ENCODE peak calls at places on chromosomes 16 and 17, in eight cellular contexts. H is stomach, U is endothelial cell of umbilical vein, I is mesenchymal stem cell, E is body of pancreas, S is neural progenitor cell, X is prostate gland, J is neuronal stem cell. V is an unnamed sample. For H3K4me1, the result is how much of the 10 kb centered on the place peaks cover.

GRCh38 chr16:12518238-12519004 is 285.3 kb downstream of the CPPED1 start:
- DNase-seq in H (no peak), U (no peak), I (no peak), E (no peak), S (no peak), X (no peak), J (no peak), V (no peak)

GRCh38 chr16:89314858-89315257 is 97.4 kb downstream of the ZNF778 start:
- DNase-seq in H (no peak), U (no peak), I (no peak), E (no peak), S (no peak), X (no peak), J (no peak), V (no peak)

GRCh38 chr17:17125136-17126084 is 80.7 kb downstream of the PLD6 start:
- DNase-seq in H (no peak), U (no peak), I (no peak), E (no peak), S (peak), X (no peak), J (no peak), V (no peak)

GRCh38 chr16:78761427-78761826 is 662.0 kb downstream of the WWOX start:
- DNase-seq in H (no peak), U (no peak), I (no peak), E (no peak), S (peak), X (no peak), J (peak), V (no peak)

GRCh38 chr17:28317965-28318758 is 838 bp upstream of the TMEM97 start:
- DNase-seq in H (no peak), U (peak), I (no peak), E (no peak), S (peak), X (no peak), J (peak), V (peak)

GRCh38 chr16:85696761-85697160 is 8.0 kb upstream of the GINS2 start:
- DNase-seq in H (no peak), U (no peak), I (no peak), E (no peak), S (no peak), X (no peak), J (no peak), V (no peak)

GRCh38 chr17:41660221-41660711 is 28.4 kb upstream of the EIF1 start:
- DNase-seq in H (no peak), U (no peak), I (no peak), E (no peak), S (no peak), X (no peak), J (no peak), V (no peak)

GRCh38 chr17:11805952-11806351 is 191.3 kb downstream of the ZNF18 start:
- DNase-seq in H (no peak), U (no peak), I (no peak), E (no peak), S (no peak), X (no peak), J (no peak), V (no peak)

GRCh38 chr16:30912794-30913412 is 10.5 kb upstream of the FBXL19 start:
- DNase-seq in H (no peak), U (no peak), I (no peak), E (no peak), S (no peak), X (no peak), J (no peak), V (no peak)

GRCh38 chr16:66515543-66516171 is 34.3 kb downstream of the TK2 start:
- DNase-seq in H (no peak), U (peak), I (peak), E (no peak), S (no peak), X (no peak), J (no peak), V (peak)

GRCh38 chr17:14010999-14011692 is 58.2 kb upstream of the COX10 start:
- DNase-seq in H (no peak), U (no peak), I (no peak), E (no peak), S (no peak), X (no peak), J (no peak), V (no peak)

GRCh38 chr17:41060052-41060604 is at the start of gene KRTAP2-3:
- DNase-seq in H (no peak), U (no peak), I (peak), E (no peak), S (no peak), X (no peak), J (no peak), V (peak)

GRCh38 chr17:80786887-80787286 is 204.8 kb upstream of the CHMP6 start:
- DNase-seq in H (no peak), U (no peak), I (no peak), E (no peak), S (no peak), X (no peak), J (no peak), V (no peak)

GRCh38 chr17:56185905-56186783 is 32.9 kb downstream of the ANKFN1 start:
- DNase-seq in H (no peak), U (peak), I (peak), E (no peak), S (no peak), X (no peak), J (no peak), V (peak)

GRCh38 chr16:31880322-31880979 is 6.8 kb downstream of the ZNF267 start:
- DNase-seq in H (no peak), U (peak), I (peak), E (no peak), S (no peak), X (no peak), J (no peak), V (peak)

GRCh38 chr17:56150631-56151030 is 2.6 kb upstream of the ANKFN1 start:
- DNase-seq in H (no peak), U (no peak), I (no peak), E (no peak), S (no peak), X (no peak), J (no peak), V (peak)

GRCh38 chr17:10674696-10675095 is 17.6 kb upstream of the MYH3 start:
- DNase-seq in H (no peak), U (no peak), I (no peak), E (no peak), S (no peak), X (no peak), J (no peak), V (no peak)

GRCh38 chr16:23424292-23424958 is 28.6 kb downstream of the COG7 start:
- DNase-seq in H (no peak), U (peak), I (peak), E (no peak), S (no peak), X (peak), J (no peak), V (no peak)

GRCh38 chr17:1206016-1206787 is 26.4 kb upstream of the ABR start:
- DNase-seq in H (no peak), U (no peak), I (no peak), E (no peak), S (no peak), X (no peak), J (no peak), V (peak)

GRCh38 chr17:83006515-83007455 is 72.6 kb upstream of the METRNL start:
- DNase-seq in H (no peak), U (no peak), I (no peak), E (no peak), S (no peak), X (no peak), J (no peak), V (no peak)

GRCh38 chr17:13993106-13993505 is 76.2 kb upstream of the COX10 start:
- DNase-seq in H (no peak), U (no peak), I (no peak), E (no peak), S (no peak), X (no peak), J (no peak), V (no peak)

GRCh38 chr16:2894231-2894630 is 11.2 kb downstream of the FLYWCH2 start:
- DNase-seq in H (no peak), U (no peak), I (no peak), E (no peak), S (no peak), X (no peak), J (no peak), V (no peak)

GRCh38 chr17:69492410-69493071 is 78.0 kb downstream of the MAP2K6 start:
- DNase-seq in H (no peak), U (no peak), I (peak), E (no peak), S (peak), X (no peak), J (no peak), V (peak)

GRCh38 chr16:86052115-86052670 is 153.2 kb downstream of the IRF8 start:
- DNase-seq in H (no peak), U (no peak), I (no peak), E (no peak), S (no peak), X (no peak), J (no peak), V (no peak)

GRCh38 chr17:45218895-45219661 is 2.6 kb upstream of the FMNL1 start:
- DNase-seq in H (peak), U (peak), I (peak), E (peak), S (peak), X (peak), J (peak), V (peak)

GRCh38 chr17:71791311-71791710 is 329.5 kb upstream of the SOX9 start:
- DNase-seq in H (no peak), U (no peak), I (no peak), E (no peak), S (no peak), X (no peak), J (no peak), V (no peak)

GRCh38 chr17:66677201-66677981 is 157.5 kb upstream of the CACNG5 start:
- DNase-seq in H (no peak), U (no peak), I (peak), E (no peak), S (no peak), X (no peak), J (no peak), V (peak)

DNA sequence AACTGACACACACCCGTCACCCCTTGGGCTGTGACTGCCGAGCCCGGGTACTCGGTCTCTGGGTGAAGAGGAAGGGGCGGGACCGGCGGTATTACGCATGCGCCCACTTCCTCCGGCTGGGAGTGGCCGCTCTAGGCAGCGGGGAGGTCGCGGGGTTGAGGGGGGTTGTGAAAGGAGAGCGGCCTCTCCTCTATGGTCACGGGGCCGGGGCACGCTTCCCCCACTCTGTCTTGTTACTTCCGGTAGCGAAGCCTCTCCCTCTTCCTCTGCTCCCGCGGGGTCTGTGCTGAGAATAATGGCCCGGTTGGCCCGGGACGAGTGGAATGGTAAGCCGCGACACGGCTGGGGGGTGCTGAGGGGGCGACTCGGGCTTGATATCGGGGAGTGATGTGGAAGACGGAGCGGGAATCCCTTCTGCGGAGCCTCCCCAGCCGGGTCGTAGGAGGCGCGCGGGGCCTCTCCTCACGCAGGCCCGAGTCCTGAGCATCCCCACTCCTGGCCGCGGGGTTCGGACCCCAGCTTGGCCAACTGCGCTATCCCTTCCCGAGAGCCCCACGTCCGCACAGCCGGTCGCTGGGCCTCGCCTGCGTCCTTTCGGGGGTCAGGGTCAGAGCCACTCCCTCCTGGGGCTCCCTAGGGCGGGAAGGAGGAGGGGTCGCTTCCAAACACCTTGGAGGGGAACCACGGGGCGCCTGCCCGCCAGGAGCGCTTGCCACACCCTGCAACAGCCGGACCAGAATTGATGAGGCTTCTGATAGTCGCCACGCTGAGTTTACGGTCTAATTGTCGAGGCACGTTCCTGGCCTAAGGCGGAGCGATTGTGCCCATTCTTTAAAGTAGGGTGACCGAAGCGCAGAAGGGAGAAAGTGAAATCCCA is at the start of gene BFAR:
- DNase-seq in H (peak), U (peak), I (peak), E (peak), S (peak), X (peak), J (peak), V (peak)
- H3K4me1 ChIP-seq in H (half or more), U (under half), I (under half), E (half or more), S (under half), X (under half), J (under half), V (under half)

GRCh38 chr17:62161405-62162148 is 96.5 kb upstream of the MED13 start:
- DNase-seq in H (no peak), U (no peak), I (no peak), E (no peak), S (no peak), X (no peak), J (no peak), V (no peak)
- H3K4me1 ChIP-seq in H (under half), U (under half), I (under half), E (under half), S (under half), X (under half), J (under half), V (under half)

DNA sequence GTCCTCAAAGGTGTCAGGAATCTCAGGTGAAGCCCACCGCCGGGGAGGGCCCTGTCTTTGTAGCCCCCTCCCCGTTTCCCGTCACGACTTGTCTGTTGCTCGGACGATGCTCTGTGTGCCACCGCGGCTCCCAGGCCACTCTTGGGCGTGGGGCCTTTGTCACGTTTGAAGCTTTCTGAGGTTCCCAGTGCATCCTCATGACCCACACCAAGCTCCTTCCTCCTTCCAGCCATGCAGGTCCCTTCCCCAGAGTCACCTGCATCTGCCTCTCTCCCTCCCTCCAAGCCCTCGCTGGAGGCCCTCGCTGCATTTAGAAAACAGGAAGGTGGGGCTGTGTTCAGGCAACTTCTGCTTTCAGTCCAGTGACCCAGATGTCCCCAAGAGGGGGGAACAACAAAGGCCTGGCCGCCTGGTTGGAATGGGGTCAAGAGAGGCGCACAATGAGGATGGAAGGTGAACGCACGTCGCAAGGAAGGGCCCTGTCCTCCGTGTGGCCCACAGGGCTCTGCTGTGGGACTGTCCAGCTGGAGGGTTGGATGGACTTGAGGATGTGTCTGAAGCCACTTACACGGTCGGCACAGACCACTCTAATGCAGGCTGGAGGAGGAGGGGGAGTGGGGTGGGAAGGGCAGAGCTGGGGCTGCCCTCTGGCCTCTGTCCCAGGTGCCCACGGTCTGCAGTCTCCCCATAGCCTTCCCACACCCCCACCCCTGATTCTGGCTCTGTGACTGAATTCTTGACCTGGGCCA is 59.8 kb downstream of the OR1D5 start:
- DNase-seq in H (peak), U (no peak), I (no peak), E (no peak), S (no peak), X (no peak), J (no peak), V (no peak)
- H3K4me1 ChIP-seq in H (under half), U (under half), I (under half), E (under half), S (under half), X (under half), J (under half), V (under half)

GRCh38 chr17:3915642-3916012 is 638 bp downstream of the P2RX1 start:
- DNase-seq in H (no peak), U (no peak), I (no peak), E (no peak), S (no peak), X (no peak), J (no peak), V (no peak)
- H3K4me1 ChIP-seq in H (half or more), U (under half), I (under half), E (under half), S (under half), X (under half), J (under half), V (under half)

GRCh38 chr16:17367932-17368331 is 102.8 kb downstream of the XYLT1 start:
- DNase-seq in H (no peak), U (no peak), I (no peak), E (no peak), S (peak), X (no peak), J (peak), V (no peak)
- H3K4me1 ChIP-seq in H (half or more), U (under half), I (under half), E (under half), S (under half), X (under half), J (under half), V (under half)

GRCh38 chr16:48963901-48964615 is 317.6 kb downstream of the CBLN1 start:
- DNase-seq in H (no peak), U (no peak), I (peak), E (no peak), S (no peak), X (no peak), J (no peak), V (peak)
- H3K4me1 ChIP-seq in H (under half), U (under half), I (under half), E (under half), S (under half), X (under half), J (under half), V (under half)

DNA sequence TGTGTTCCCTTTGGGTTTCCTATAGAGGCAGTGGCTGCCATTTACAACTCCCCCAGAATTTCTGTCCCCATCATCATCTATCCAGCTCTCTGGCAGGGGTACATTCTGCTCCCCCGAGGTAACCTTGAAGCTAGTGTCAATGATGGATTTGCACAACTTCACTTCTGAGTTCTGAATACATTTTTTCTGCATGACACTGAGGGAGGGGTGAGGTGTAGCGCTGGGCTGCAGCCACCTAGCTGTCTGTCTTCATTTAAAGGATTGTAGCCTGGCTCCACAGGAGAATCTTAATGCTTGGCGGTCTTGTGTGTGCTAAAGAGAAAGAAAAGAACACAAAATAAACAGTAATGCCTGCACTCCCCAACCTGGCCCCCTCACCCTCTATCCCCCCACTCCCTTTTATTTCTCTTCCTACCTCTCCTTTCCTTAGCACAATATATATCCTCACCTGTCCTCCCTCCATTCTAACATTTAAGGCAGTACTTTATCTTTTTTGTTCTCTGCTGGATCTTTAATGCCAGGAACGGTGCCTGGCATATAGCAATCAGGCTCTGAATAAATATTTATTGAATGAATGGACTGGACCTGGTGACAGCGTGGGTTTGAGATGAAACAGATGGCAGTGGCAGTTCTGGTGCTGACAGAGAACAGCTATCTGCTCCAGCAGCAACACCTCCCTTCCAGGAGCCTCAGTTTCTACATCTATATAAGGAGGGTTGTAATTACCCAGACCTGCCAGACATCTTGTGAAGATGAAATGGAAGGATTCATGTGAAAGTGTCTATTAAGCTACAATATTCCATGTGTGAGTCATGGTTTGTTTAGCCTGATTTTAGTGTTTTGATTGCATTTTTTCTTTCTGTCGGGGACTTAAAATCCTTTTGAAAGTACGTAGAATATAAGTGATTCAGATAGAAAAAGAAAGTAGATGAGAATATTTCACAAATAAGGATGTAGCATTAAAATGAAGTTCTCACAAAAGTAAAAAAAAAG is 163.6 kb upstream of the CDH11 start:
- DNase-seq in H (no peak), U (no peak), I (peak), E (no peak), S (no peak), X (no peak), J (no peak), V (no peak)
- H3K4me1 ChIP-seq in H (under half), U (under half), I (under half), E (under half), S (under half), X (under half), J (under half), V (under half)